ENCODE peak calls at places on chromosomes 16 and 17, in eight cellular contexts. One of them, this sample, is unnamed.

GRCh38 chr16:84109598-84110325 is 7.0 kb downstream of the MBTPS1 start:
- DNase-seq in iPS DF 6.9: no peak
- DNase-seq in adipocyte: no peak
- DNase-seq in cardiac muscle cell: no peak
- DNase-seq in HFFc6: no peak
- DNase-seq in DMS79: no peak
- DNase-seq in cardiac septum: no peak
- DNase-seq in effector memory CD4-positive, alpha-beta T cell: no peak
- DNase-seq in this sample: no peak

GRCh38 chr17:74754832-74755231 is 6.4 kb downstream of the NHERF1 start:
- DNase-seq in cardiac septum: no peak
- DNase-seq in cardiac muscle cell: no peak
- DNase-seq in iPS DF 6.9: no peak
- DNase-seq in HFFc6: no peak
- DNase-seq in adipocyte: no peak
- DNase-seq in DMS79: no peak
- DNase-seq in effector memory CD4-positive, alpha-beta T cell: no peak
- DNase-seq in this sample: no peak

GRCh38 chr16:15682105-15682570 is 32.1 kb downstream of the NDE1 start:
- DNase-seq in cardiac septum: no peak
- DNase-seq in DMS79: no peak
- DNase-seq in effector memory CD4-positive, alpha-beta T cell: no peak
- DNase-seq in cardiac muscle cell: peak
- DNase-seq in adipocyte: peak
- DNase-seq in iPS DF 6.9: peak
- DNase-seq in HFFc6: peak
- DNase-seq in this sample: peak

GRCh38 chr17:27674335-27674734 is 43.3 kb downstream of the LGALS9 start:
- DNase-seq in cardiac muscle cell: no peak
- DNase-seq in adipocyte: no peak
- DNase-seq in cardiac septum: peak
- DNase-seq in iPS DF 6.9: no peak
- DNase-seq in HFFc6: no peak
- DNase-seq in DMS79: no peak
- DNase-seq in effector memory CD4-positive, alpha-beta T cell: no peak
- DNase-seq in this sample: no peak

GRCh38 chr17:50018909-50019308 is 23.9 kb upstream of the DLX3 start:
- DNase-seq in HFFc6: no peak
- DNase-seq in adipocyte: no peak
- DNase-seq in effector memory CD4-positive, alpha-beta T cell: no peak
- DNase-seq in cardiac muscle cell: no peak
- DNase-seq in iPS DF 6.9: no peak
- DNase-seq in cardiac septum: no peak
- DNase-seq in DMS79: no peak
- DNase-seq in this sample: no peak

GRCh38 chr17:67244621-67245072 is 349 bp downstream of the HELZ start:
- DNase-seq in effector memory CD4-positive, alpha-beta T cell: no peak
- DNase-seq in cardiac septum: no peak
- DNase-seq in iPS DF 6.9: no peak
- DNase-seq in adipocyte: peak
- DNase-seq in HFFc6: no peak
- DNase-seq in DMS79: no peak
- DNase-seq in cardiac muscle cell: no peak
- DNase-seq in this sample: no peak

GRCh38 chr17:10119203-10120112 is 78.9 kb downstream of the GAS7 start:
- DNase-seq in cardiac septum: peak
- DNase-seq in cardiac muscle cell: peak
- DNase-seq in adipocyte: no peak
- DNase-seq in DMS79: peak
- DNase-seq in HFFc6: no peak
- DNase-seq in iPS DF 6.9: no peak
- DNase-seq in effector memory CD4-positive, alpha-beta T cell: no peak
- DNase-seq in this sample: peak

GRCh38 chr17:22300731-22301352 is 608.5 kb downstream of the KCNJ18 start:
- DNase-seq in iPS DF 6.9: no peak
- DNase-seq in HFFc6: no peak
- DNase-seq in adipocyte: no peak
- DNase-seq in cardiac septum: no peak
- DNase-seq in cardiac muscle cell: no peak
- DNase-seq in DMS79: no peak
- DNase-seq in effector memory CD4-positive, alpha-beta T cell: no peak
- DNase-seq in this sample: no peak

GRCh38 chr17:60720763-60721531 is 43.3 kb downstream of the BCAS3 start:
- DNase-seq in iPS DF 6.9: peak
- DNase-seq in adipocyte: peak
- DNase-seq in cardiac septum: no peak
- DNase-seq in DMS79: peak
- DNase-seq in HFFc6: peak
- DNase-seq in cardiac muscle cell: peak
- DNase-seq in effector memory CD4-positive, alpha-beta T cell: no peak
- DNase-seq in this sample: no peak

GRCh38 chr17:9484789-9485188 is 90.8 kb downstream of the STX8 start:
- DNase-seq in adipocyte: no peak
- DNase-seq in cardiac muscle cell: no peak
- DNase-seq in DMS79: no peak
- DNase-seq in iPS DF 6.9: no peak
- DNase-seq in cardiac septum: no peak
- DNase-seq in effector memory CD4-positive, alpha-beta T cell: no peak
- DNase-seq in HFFc6: peak
- DNase-seq in this sample: no peak

GRCh38 chr16:1076801-1077576 is 4.4 kb downstream of the SSTR5 start:
- DNase-seq in effector memory CD4-positive, alpha-beta T cell: no peak
- DNase-seq in cardiac septum: no peak
- DNase-seq in HFFc6: no peak
- DNase-seq in DMS79: no peak
- DNase-seq in adipocyte: no peak
- DNase-seq in cardiac muscle cell: no peak
- DNase-seq in iPS DF 6.9: no peak
- DNase-seq in this sample: no peak

GRCh38 chr17:4548721-4549531 is 6.3 kb downstream of the MYBBP1A start:
- DNase-seq in cardiac septum: no peak
- DNase-seq in iPS DF 6.9: no peak
- DNase-seq in cardiac muscle cell: no peak
- DNase-seq in effector memory CD4-positive, alpha-beta T cell: no peak
- DNase-seq in HFFc6: no peak
- DNase-seq in adipocyte: no peak
- DNase-seq in DMS79: peak
- DNase-seq in this sample: no peak

GRCh38 chr16:26578748-26579147 is 488.0 kb upstream of the C16orf82 start:
- DNase-seq in adipocyte: no peak
- DNase-seq in effector memory CD4-positive, alpha-beta T cell: no peak
- DNase-seq in iPS DF 6.9: no peak
- DNase-seq in cardiac septum: no peak
- DNase-seq in DMS79: no peak
- DNase-seq in cardiac muscle cell: no peak
- DNase-seq in HFFc6: no peak
- DNase-seq in this sample: no peak

GRCh38 chr17:57785032-57785431 is 39.9 kb upstream of the CCDC182 start:
- DNase-seq in cardiac septum: no peak
- DNase-seq in adipocyte: no peak
- DNase-seq in HFFc6: no peak
- DNase-seq in cardiac muscle cell: no peak
- DNase-seq in effector memory CD4-positive, alpha-beta T cell: no peak
- DNase-seq in DMS79: no peak
- DNase-seq in iPS DF 6.9: no peak
- DNase-seq in this sample: no peak

GRCh38 chr16:85002643-85003042 is 8.7 kb downstream of the ZDHHC7 start:
- DNase-seq in effector memory CD4-positive, alpha-beta T cell: no peak
- DNase-seq in cardiac muscle cell: no peak
- DNase-seq in cardiac septum: no peak
- DNase-seq in HFFc6: no peak
- DNase-seq in DMS79: no peak
- DNase-seq in iPS DF 6.9: no peak
- DNase-seq in adipocyte: no peak
- DNase-seq in this sample: no peak

GRCh38 chr17:4951486-4951885 is 567 bp downstream of the ENO3 start:
- DNase-seq in cardiac muscle cell: peak
- DNase-seq in effector memory CD4-positive, alpha-beta T cell: no peak
- DNase-seq in adipocyte: no peak
- DNase-seq in cardiac septum: no peak
- DNase-seq in iPS DF 6.9: no peak
- DNase-seq in DMS79: no peak
- DNase-seq in HFFc6: no peak
- DNase-seq in this sample: no peak

GRCh38 chr17:2056221-2057129 is 1.6 kb downstream of the HIC1 start:
- DNase-seq in cardiac muscle cell: peak
- DNase-seq in adipocyte: peak
- DNase-seq in HFFc6: peak
- DNase-seq in iPS DF 6.9: no peak
- DNase-seq in DMS79: no peak
- DNase-seq in effector memory CD4-positive, alpha-beta T cell: no peak
- DNase-seq in cardiac septum: no peak
- DNase-seq in this sample: no peak

GRCh38 chr17:18066866-18067265 is 20.9 kb upstream of the DRG2 start:
- DNase-seq in adipocyte: no peak
- DNase-seq in effector memory CD4-positive, alpha-beta T cell: no peak
- DNase-seq in cardiac muscle cell: no peak
- DNase-seq in DMS79: no peak
- DNase-seq in iPS DF 6.9: no peak
- DNase-seq in cardiac septum: no peak
- DNase-seq in HFFc6: no peak
- DNase-seq in this sample: no peak

GRCh38 chr17:44794699-44795413 is 35.2 kb downstream of the GJC1 start:
- DNase-seq in HFFc6: peak
- DNase-seq in cardiac muscle cell: no peak
- DNase-seq in cardiac septum: peak
- DNase-seq in adipocyte: peak
- DNase-seq in effector memory CD4-positive, alpha-beta T cell: no peak
- DNase-seq in iPS DF 6.9: no peak
- DNase-seq in DMS79: no peak
- DNase-seq in this sample: peak

GRCh38 chr16:28326881-28327610 is 34.7 kb downstream of the SBK1 start:
- DNase-seq in effector memory CD4-positive, alpha-beta T cell: peak
- DNase-seq in adipocyte: peak
- DNase-seq in iPS DF 6.9: no peak
- DNase-seq in cardiac septum: no peak
- DNase-seq in HFFc6: peak
- DNase-seq in cardiac muscle cell: peak
- DNase-seq in DMS79: no peak
- DNase-seq in this sample: no peak

GRCh38 chr17:18181358-18181757 is 2.3 kb upstream of the ALKBH5 start:
- DNase-seq in cardiac muscle cell: no peak
- DNase-seq in HFFc6: no peak
- DNase-seq in DMS79: no peak
- DNase-seq in effector memory CD4-positive, alpha-beta T cell: no peak
- DNase-seq in iPS DF 6.9: no peak
- DNase-seq in adipocyte: no peak
- DNase-seq in cardiac septum: no peak
- DNase-seq in this sample: no peak

This sample was measured in keratinocyte.